ENCODE peak calls at places on chromosomes 13 and 19, in seven cellular contexts. Y, C, X, O, S, M and D are unnamed samples.

GRCh38 chr19:1474011-1474764 is 4.8 kb downstream of the C19orf25 start:
- DNase-seq in Y (peak), C (no peak), X (no peak), O (peak), S (no peak), M (no peak), D (no peak)

GRCh38 chr13:39913339-39913738 is 257.9 kb downstream of the COG6 start:
- DNase-seq in Y (no peak), C (no peak), X (no peak), O (no peak), S (no peak), M (no peak), D (no peak)

GRCh38 chr13:113207890-113208423 is 512 bp downstream of the PCID2 start:
- DNase-seq in Y (no peak), C (no peak), X (peak), O (no peak), S (no peak), M (no peak), D (peak)

GRCh38 chr13:28631792-28632191 is 27.1 kb upstream of the POMP start:
- DNase-seq in Y (no peak), C (no peak), X (no peak), O (no peak), S (no peak), M (no peak), D (no peak)

GRCh38 chr19:15913830-15914229 is 16.0 kb upstream of the CYP4F2 start:
- DNase-seq in Y (no peak), C (no peak), X (no peak), O (no peak), S (no peak), M (no peak), D (no peak)

GRCh38 chr13:84654654-84655244 is 772.5 kb upstream of the SLITRK1 start:
- DNase-seq in Y (no peak), C (no peak), X (no peak), O (no peak), S (no peak), M (no peak), D (no peak)

GRCh38 chr19:58367698-58368454 is 5.3 kb upstream of the ZNF497 start:
- DNase-seq in Y (peak), C (no peak), X (no peak), O (no peak), S (no peak), M (no peak), D (no peak)

GRCh38 chr13:25980255-25980654 is 71.6 kb downstream of the SHISA2 start:
- DNase-seq in Y (peak), C (no peak), X (no peak), O (peak), S (no peak), M (no peak), D (no peak)

GRCh38 chr13:28494537-28494860 is 429 bp downstream of the FLT1 start:
- DNase-seq in Y (no peak), C (no peak), X (peak), O (no peak), S (no peak), M (no peak), D (no peak)

GRCh38 chr13:109058071-109058470 is 428.7 kb downstream of the MYO16 start:
- DNase-seq in Y (no peak), C (no peak), X (no peak), O (no peak), S (no peak), M (no peak), D (no peak)

GRCh38 chr19:35608250-35608649 is 4.3 kb upstream of the HAUS5 start:
- DNase-seq in Y (no peak), C (no peak), X (no peak), O (no peak), S (no peak), M (no peak), D (no peak)

GRCh38 chr13:40664100-40665060 is 2.1 kb downstream of the FOXO1 start:
- DNase-seq in Y (peak), C (peak), X (peak), O (peak), S (peak), M (peak), D (no peak)

GRCh38 chr13:45257638-45258338 is 56.9 kb upstream of the KCTD4 start:
- DNase-seq in Y (no peak), C (no peak), X (no peak), O (no peak), S (no peak), M (no peak), D (no peak)

GRCh38 chr13:74751739-74752138 is 617.5 kb upstream of the KLF12 start:
- DNase-seq in Y (peak), C (no peak), X (no peak), O (no peak), S (no peak), M (no peak), D (peak)

GRCh38 chr13:73732350-73732749 is 401.9 kb downstream of the KLF12 start:
- DNase-seq in Y (no peak), C (no peak), X (no peak), O (no peak), S (no peak), M (no peak), D (no peak)